ENCODE peak calls at places on chromosomes 1 and 21, in ten cellular contexts. K, G, X, M, E, O, L, D, J and Y are unnamed samples.

GRCh38 chr1:53781654-53782053 is 42.7 kb upstream of the GLIS1 start:
- DNase-seq in K (no peak), G (no peak), X (no peak), M (no peak), E (no peak), O (no peak), L (no peak), D (no peak), J (no peak), Y (no peak)

GRCh38 chr1:99705385-99705784 is 59.5 kb downstream of the PALMD start:
- DNase-seq in K (no peak), G (no peak), X (no peak), M (no peak), E (no peak), O (no peak), L (no peak), D (no peak), J (no peak), Y (no peak)

GRCh38 chr1:171438441-171438840 is 46.9 kb upstream of the PRRC2C start:
- DNase-seq in K (no peak), G (no peak), X (peak; percentile 47), M (no peak), E (no peak), O (no peak), L (peak; percentile 73), D (no peak), J (peak; percentile 92), Y (no peak)

GRCh38 chr1:59292557-59292956 is 4.3 kb upstream of the FGGY start:
- DNase-seq in K (no peak), G (no peak), X (peak; percentile 63), M (peak; percentile 34), E (no peak), O (no peak), L (no peak), D (no peak), J (no peak), Y (no peak)

GRCh38 chr1:2875677-2876531 is 74.4 kb upstream of the TTC34 start:
- DNase-seq in K (no peak), G (no peak), X (peak; percentile 7), M (no peak), E (peak; percentile 47), O (no peak), L (no peak), D (no peak), J (no peak), Y (peak; percentile 39)

GRCh38 chr1:192491804-192492554 is 83.6 kb upstream of the RGS1 start:
- DNase-seq in K (peak; percentile 6), G (no peak), X (no peak), M (no peak), E (no peak), O (no peak), L (no peak), D (no peak), J (no peak), Y (no peak)

GRCh38 chr1:193676996-193677569 is 490.7 kb upstream of the B3GALT2 start:
- DNase-seq in K (no peak), G (no peak), X (no peak), M (no peak), E (no peak), O (no peak), L (no peak), D (no peak), J (no peak), Y (no peak)

GRCh38 chr21:46193829-46194373 is 9.6 kb upstream of the SPATC1L start:
- DNase-seq in K (no peak), G (no peak), X (no peak), M (no peak), E (no peak), O (no peak), L (no peak), D (no peak), J (no peak), Y (no peak)

GRCh38 chr1:167474191-167474641 is 44.1 kb downstream of the CD247 start:
- DNase-seq in K (peak; percentile 54), G (no peak), X (no peak), M (no peak), E (no peak), O (no peak), L (no peak), D (no peak), J (no peak), Y (no peak)

GRCh38 chr1:166944186-166944967 is 31.0 kb downstream of the ILDR2 start:
- DNase-seq in K (no peak), G (no peak), X (no peak), M (no peak), E (no peak), O (no peak), L (no peak), D (no peak), J (peak; percentile 11), Y (no peak)

GRCh38 chr1:5975133-5975880 is 16.9 kb downstream of the NPHP4 start:
- DNase-seq in K (peak; percentile 67), G (peak; percentile 62), X (no peak), M (peak; percentile 53), E (peak; percentile 40), O (no peak), L (no peak), D (peak; percentile 88), J (peak; percentile 30), Y (peak; percentile 81)

GRCh38 chr1:11059990-11060948 is at the start of gene SRM:
- DNase-seq in K (peak; percentile 98), G (peak; percentile 92), X (peak; percentile 80), M (peak; percentile 93), E (peak; percentile 95), O (peak; percentile 89), L (peak; percentile 70), D (peak; percentile 97), J (peak; percentile 67), Y (peak; percentile 94)

GRCh38 chr1:235511470-235512240 is 7.4 kb upstream of the B3GALNT2 start:
- DNase-seq in K (peak; percentile 16), G (no peak), X (no peak), M (no peak), E (peak; percentile 19), O (no peak), L (no peak), D (no peak), J (no peak), Y (no peak)

GRCh38 chr1:156864796-156865195 is 4.1 kb downstream of the NTRK1 start:
- DNase-seq in K (no peak), G (no peak), X (no peak), M (no peak), E (no peak), O (no peak), L (no peak), D (no peak), J (no peak), Y (peak; percentile 20)

GRCh38 chr21:41879190-41879998 is at the start of gene PRDM15:
- DNase-seq in K (peak; percentile 92), G (peak; percentile 85), X (peak; percentile 76), M (peak; percentile 87), E (peak; percentile 87), O (peak; percentile 68), L (peak; percentile 63), D (peak; percentile 94), J (peak; percentile 43), Y (peak; percentile 94)

GRCh38 chr1:155688318-155689121 is at the start of the genes DAP3 and YY1AP1:
- DNase-seq in K (peak; percentile 93), G (peak; percentile 91), X (peak; percentile 84), M (peak; percentile 94), E (peak; percentile 93), O (peak; percentile 86), L (peak; percentile 73), D (peak; percentile 98), J (peak; percentile 55), Y (peak; percentile 92)
- TF ChIP-seq CTCF in K (peak; percentile 28), G (no peak), X (peak; percentile 27), M (peak; percentile 69), E (peak; percentile 10), O (peak; percentile 41), L (no peak), D (no peak), J (no peak), Y (peak; percentile 19)

GRCh38 chr1:110088739-110089316 is 18.4 kb upstream of the ALX3 start:
- DNase-seq in K (no peak), G (no peak), X (no peak), M (no peak), E (no peak), O (no peak), L (no peak), D (peak; percentile 61), J (no peak), Y (no peak)
- TF ChIP-seq CTCF in K (no peak), G (no peak), X (no peak), M (no peak), E (no peak), O (no peak), L (no peak), D (no peak), J (no peak), Y (no peak)

GRCh38 chr1:7120863-7121621 is 335.8 kb downstream of the CAMTA1 start:
- DNase-seq in K (no peak), G (no peak), X (no peak), M (no peak), E (no peak), O (peak; percentile 18), L (no peak), D (no peak), J (no peak), Y (no peak)
- TF ChIP-seq CTCF in K (peak; percentile 36), G (no peak), X (no peak), M (no peak), E (no peak), O (no peak), L (no peak), D (no peak), J (peak; percentile 19), Y (no peak)

GRCh38 chr21:17729455-17729854 is 89.7 kb downstream of the C21orf91 start:
- DNase-seq in K (no peak), G (no peak), X (no peak), M (no peak), E (no peak), O (no peak), L (no peak), D (no peak), J (no peak), Y (no peak)

GRCh38 chr21:17730782-17731181 is 88.4 kb downstream of the C21orf91 start:
- DNase-seq in K (no peak), G (no peak), X (no peak), M (no peak), E (no peak), O (no peak), L (no peak), D (no peak), J (no peak), Y (no peak)

GRCh38 chr21:17725339-17725738 is 93.8 kb downstream of the C21orf91 start:
- DNase-seq in K (no peak), G (no peak), X (no peak), M (no peak), E (no peak), O (no peak), L (no peak), D (no peak), J (no peak), Y (no peak)

GRCh38 chr21:17727361-17727760 is 91.8 kb downstream of the C21orf91 start:
- DNase-seq in K (no peak), G (no peak), X (no peak), M (no peak), E (no peak), O (no peak), L (no peak), D (no peak), J (no peak), Y (no peak)

GRCh38 chr21:17726047-17726446 is 93.1 kb downstream of the C21orf91 start:
- DNase-seq in K (peak; percentile 5), G (no peak), X (no peak), M (no peak), E (peak; percentile 24), O (no peak), L (no peak), D (no peak), J (no peak), Y (no peak)
- TF ChIP-seq CTCF in K (peak; percentile 27), G (no peak), X (no peak), M (no peak), E (peak; percentile 38), O (no peak), L (no peak), D (no peak), J (peak; percentile 21), Y (no peak)

GRCh38 chr1:21781971-21782867 is 730 bp downstream of the USP48 start:
- DNase-seq in K (peak; percentile 76), G (peak; percentile 47), X (peak; percentile 41), M (peak; percentile 63), E (peak; percentile 58), O (peak; percentile 43), L (no peak), D (no peak), J (no peak), Y (no peak)
- TF ChIP-seq CTCF in K (peak; percentile 15), G (no peak), X (peak; percentile 18), M (no peak), E (peak; percentile 37), O (no peak), L (peak; percentile 45), D (no peak), J (peak; percentile 47), Y (no peak)